ENCODE peak calls at places on chromosomes 7 and 10, in six cellular contexts. One of them, this sample, is unnamed.

GRCh38 chr10:107576746-107577145 is 412.2 kb upstream of the SORCS1 start:
- DNase-seq in osteocyte: no peak
- DNase-seq in brain microvascular endothelial cell: no peak
- DNase-seq in amygdala: no peak
- DNase-seq in colonic mucosa: no peak
- DNase-seq in dermis blood vessel endothelial cell: no peak
- DNase-seq in this sample: no peak

GRCh38 chr7:151167197-151167911 is at the start of gene GBX1:
- DNase-seq in osteocyte: no peak
- DNase-seq in brain microvascular endothelial cell: no peak
- DNase-seq in amygdala: no peak
- DNase-seq in colonic mucosa: no peak
- DNase-seq in dermis blood vessel endothelial cell: peak
- DNase-seq in this sample: no peak

GRCh38 chr10:114697061-114697598 is 39.1 kb upstream of the ABLIM1 start:
- DNase-seq in osteocyte: no peak
- DNase-seq in brain microvascular endothelial cell: no peak
- DNase-seq in amygdala: no peak
- DNase-seq in colonic mucosa: no peak
- DNase-seq in dermis blood vessel endothelial cell: peak
- DNase-seq in this sample: peak

GRCh38 chr7:882336-883028 is 6.1 kb downstream of the GET4 start:
- DNase-seq in osteocyte: no peak
- DNase-seq in brain microvascular endothelial cell: no peak
- DNase-seq in amygdala: no peak
- DNase-seq in colonic mucosa: no peak
- DNase-seq in dermis blood vessel endothelial cell: no peak
- DNase-seq in this sample: no peak

GRCh38 chr7:51187941-51188340 is 128.7 kb downstream of the COBL start:
- DNase-seq in osteocyte: no peak
- DNase-seq in brain microvascular endothelial cell: no peak
- DNase-seq in amygdala: no peak
- DNase-seq in colonic mucosa: no peak
- DNase-seq in dermis blood vessel endothelial cell: peak
- DNase-seq in this sample: no peak

GRCh38 chr7:85172530-85172941 is 14.3 kb downstream of the SEMA3D start:
- DNase-seq in osteocyte: no peak
- DNase-seq in brain microvascular endothelial cell: peak
- DNase-seq in amygdala: no peak
- DNase-seq in colonic mucosa: no peak
- DNase-seq in dermis blood vessel endothelial cell: peak
- DNase-seq in this sample: peak

GRCh38 chr10:96129387-96130325 is at the start of gene ZNF518A:
- DNase-seq in osteocyte: peak
- DNase-seq in brain microvascular endothelial cell: peak
- DNase-seq in amygdala: peak
- DNase-seq in colonic mucosa: peak
- DNase-seq in dermis blood vessel endothelial cell: peak
- DNase-seq in this sample: peak

GRCh38 chr10:66828957-66829356 is 96.9 kb upstream of the LRRTM3 start:
- DNase-seq in osteocyte: no peak
- DNase-seq in brain microvascular endothelial cell: no peak
- DNase-seq in amygdala: no peak
- DNase-seq in colonic mucosa: no peak
- DNase-seq in dermis blood vessel endothelial cell: no peak
- DNase-seq in this sample: no peak

GRCh38 chr10:71211759-71212248 is 566 bp upstream of the UNC5B start:
- DNase-seq in osteocyte: no peak
- DNase-seq in brain microvascular endothelial cell: no peak
- DNase-seq in amygdala: no peak
- DNase-seq in colonic mucosa: no peak
- DNase-seq in dermis blood vessel endothelial cell: no peak
- DNase-seq in this sample: no peak

GRCh38 chr10:129033790-129034272 is 433.2 kb upstream of the MGMT start:
- DNase-seq in osteocyte: no peak
- DNase-seq in brain microvascular endothelial cell: no peak
- DNase-seq in amygdala: no peak
- DNase-seq in colonic mucosa: no peak
- DNase-seq in dermis blood vessel endothelial cell: no peak
- DNase-seq in this sample: no peak

GRCh38 chr10:110431659-110432058 is 66.0 kb upstream of the DUSP5 start:
- DNase-seq in osteocyte: no peak
- DNase-seq in brain microvascular endothelial cell: no peak
- DNase-seq in amygdala: no peak
- DNase-seq in colonic mucosa: no peak
- DNase-seq in dermis blood vessel endothelial cell: no peak
- DNase-seq in this sample: no peak

GRCh38 chr7:158386866-158387820 is 200.5 kb downstream of the PTPRN2 start:
- DNase-seq in osteocyte: no peak
- DNase-seq in brain microvascular endothelial cell: no peak
- DNase-seq in amygdala: no peak
- DNase-seq in colonic mucosa: no peak
- DNase-seq in dermis blood vessel endothelial cell: no peak
- DNase-seq in this sample: no peak

GRCh38 chr10:113132651-113133088 is 182.6 kb downstream of the TCF7L2 start:
- DNase-seq in osteocyte: peak
- DNase-seq in brain microvascular endothelial cell: no peak
- DNase-seq in amygdala: no peak
- DNase-seq in colonic mucosa: no peak
- DNase-seq in dermis blood vessel endothelial cell: no peak
- DNase-seq in this sample: no peak

GRCh38 chr10:8279598-8279997 is 225.1 kb downstream of the GATA3 start:
- DNase-seq in osteocyte: no peak
- DNase-seq in brain microvascular endothelial cell: peak
- DNase-seq in amygdala: no peak
- DNase-seq in colonic mucosa: no peak
- DNase-seq in dermis blood vessel endothelial cell: no peak
- DNase-seq in this sample: no peak

GRCh38 chr7:155298288-155298833 is 683 bp downstream of the INSIG1 start:
- DNase-seq in osteocyte: no peak
- DNase-seq in brain microvascular endothelial cell: no peak
- DNase-seq in amygdala: no peak
- DNase-seq in colonic mucosa: peak
- DNase-seq in dermis blood vessel endothelial cell: no peak
- DNase-seq in this sample: peak

GRCh38 chr10:819326-819725 is 112.2 kb downstream of the LARP4B start:
- DNase-seq in osteocyte: peak
- DNase-seq in brain microvascular endothelial cell: peak
- DNase-seq in amygdala: no peak
- DNase-seq in colonic mucosa: no peak
- DNase-seq in dermis blood vessel endothelial cell: peak
- DNase-seq in this sample: no peak

GRCh38 chr7:36079446-36080025 is 73.5 kb upstream of the EEPD1 start:
- DNase-seq in osteocyte: no peak
- DNase-seq in brain microvascular endothelial cell: peak
- DNase-seq in amygdala: no peak
- DNase-seq in colonic mucosa: no peak
- DNase-seq in dermis blood vessel endothelial cell: no peak
- DNase-seq in this sample: no peak

GRCh38 chr10:43044444-43045245 is 32.2 kb upstream of the RET start:
- DNase-seq in osteocyte: no peak
- DNase-seq in brain microvascular endothelial cell: no peak
- DNase-seq in amygdala: no peak
- DNase-seq in colonic mucosa: no peak
- DNase-seq in dermis blood vessel endothelial cell: no peak
- DNase-seq in this sample: no peak

This sample was measured in endothelial cell of umbilical vein.